ENCODE peak calls at places on chromosomes 7 and 10, in five cellular contexts. Z is K562, U is GM12878, P is HepG2, R is H1. I is an unnamed sample.

GRCh38 chr10:44399478-44400451 is 14.9 kb upstream of the CXCL12 start:
- DNase-seq in Z (no peak), U (no peak), P (no peak), R (no peak), I (no peak)

GRCh38 chr7:29748286-29749099 is 57.8 kb upstream of the WIPF3 start:
- DNase-seq in Z (no peak), U (no peak), P (peak; percentile 38), R (no peak), I (no peak)

GRCh38 chr10:103969436-103969835 is 2.5 kb downstream of the SLK start:
- DNase-seq in Z (no peak), U (no peak), P (no peak), R (no peak), I (no peak)

GRCh38 chr10:12812541-12812940 is 189.0 kb downstream of the CCDC3 start:
- DNase-seq in Z (no peak), U (no peak), P (no peak), R (no peak), I (no peak)

GRCh38 chr7:20624666-20625385 is 9.4 kb downstream of the ABCB5 start:
- DNase-seq in Z (no peak), U (no peak), P (peak; percentile 8), R (no peak), I (no peak)

GRCh38 chr7:92425311-92425947 is 21.9 kb upstream of the GATAD1 start:
- DNase-seq in Z (no peak), U (no peak), P (no peak), R (peak; percentile 60), I (peak; percentile 50)

GRCh38 chr7:123432601-123433000 is 101.8 kb downstream of the IQUB start:
- DNase-seq in Z (no peak), U (no peak), P (no peak), R (no peak), I (no peak)

GRCh38 chr10:50593523-50593922 is 30.2 kb downstream of the SGMS1 start:
- DNase-seq in Z (no peak), U (no peak), P (no peak), R (no peak), I (no peak)

GRCh38 chr10:88080213-88080612 is 216.8 kb downstream of the PTEN start:
- DNase-seq in Z (no peak), U (no peak), P (peak; percentile 69), R (no peak), I (no peak)

GRCh38 chr10:106083572-106083971 is 1080.9 kb downstream of the SORCS1 start:
- DNase-seq in Z (no peak), U (no peak), P (no peak), R (no peak), I (no peak)

GRCh38 chr10:6327906-6328707 is 125.4 kb downstream of the PFKFB3 start:
- DNase-seq in Z (no peak), U (no peak), P (no peak), R (no peak), I (no peak)

GRCh38 chr7:101087334-101088068 is 2.2 kb downstream of the TRIM56 start:
- DNase-seq in Z (no peak), U (no peak), P (no peak), R (no peak), I (no peak)

GRCh38 chr7:101088858-101089529 is 3.7 kb downstream of the TRIM56 start:
- DNase-seq in Z (no peak), U (no peak), P (no peak), R (no peak), I (no peak)

GRCh38 chr7:101081432-101081831 is 3.8 kb upstream of the TRIM56 start:
- DNase-seq in Z (no peak), U (no peak), P (no peak), R (no peak), I (no peak)

GRCh38 chr7:101088069-101088425 is 2.8 kb downstream of the TRIM56 start:
- DNase-seq in Z (no peak), U (no peak), P (no peak), R (no peak), I (no peak)

DNA sequence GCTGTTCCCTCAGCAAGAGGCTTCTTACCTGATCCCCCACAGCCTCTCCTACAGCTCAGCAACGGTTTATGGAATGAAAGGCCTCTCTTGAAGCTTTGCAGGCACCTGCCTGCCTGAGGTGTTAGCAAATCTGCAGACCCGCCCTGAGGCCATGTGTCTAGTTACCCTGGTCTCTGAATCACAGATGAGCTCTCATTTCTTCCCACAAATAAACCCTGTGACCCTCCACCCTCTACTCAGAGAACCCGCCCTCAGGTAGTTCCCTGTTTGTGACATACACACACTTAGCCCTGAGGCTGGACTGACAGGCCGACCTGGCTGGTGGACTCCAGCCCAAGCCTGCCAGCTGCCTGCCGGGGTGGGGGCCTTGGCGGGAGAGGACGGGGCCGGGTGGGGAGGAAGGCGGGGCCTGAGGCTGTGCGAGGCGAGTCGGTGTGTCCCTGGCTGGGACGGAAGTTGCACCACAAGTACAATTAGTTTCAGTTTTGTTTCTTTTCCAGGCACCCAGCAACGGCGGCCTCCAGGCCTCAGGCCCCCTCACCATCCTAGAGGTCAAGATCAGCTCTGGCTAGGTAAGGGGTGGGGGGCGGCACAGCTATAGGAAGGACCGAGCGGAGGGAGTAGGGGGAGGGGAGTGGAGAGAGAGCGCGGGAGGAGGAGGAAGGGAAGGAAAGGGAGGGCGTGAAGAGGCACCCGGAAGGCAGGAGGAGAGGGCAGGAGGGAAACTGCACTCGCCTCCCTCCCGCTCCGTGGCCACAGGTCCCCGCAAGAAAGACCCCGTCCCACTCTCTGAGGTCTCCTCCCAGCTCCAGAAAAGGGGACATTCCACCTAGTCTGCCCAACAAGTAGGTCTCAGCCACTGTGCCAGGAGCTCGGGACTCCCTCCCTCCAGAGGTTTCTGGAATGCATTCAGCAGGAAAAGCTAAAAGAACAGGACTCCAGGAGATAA is at the start of gene TRIM56:
- DNase-seq in Z (peak; percentile 97), U (peak; percentile 49), P (peak; percentile 79), R (peak; percentile 86), I (peak; percentile 83)
- TF ChIP-seq SP1 in Z (no peak), U (no peak), P (no peak), R (no peak), I (peak; percentile 46)

DNA sequence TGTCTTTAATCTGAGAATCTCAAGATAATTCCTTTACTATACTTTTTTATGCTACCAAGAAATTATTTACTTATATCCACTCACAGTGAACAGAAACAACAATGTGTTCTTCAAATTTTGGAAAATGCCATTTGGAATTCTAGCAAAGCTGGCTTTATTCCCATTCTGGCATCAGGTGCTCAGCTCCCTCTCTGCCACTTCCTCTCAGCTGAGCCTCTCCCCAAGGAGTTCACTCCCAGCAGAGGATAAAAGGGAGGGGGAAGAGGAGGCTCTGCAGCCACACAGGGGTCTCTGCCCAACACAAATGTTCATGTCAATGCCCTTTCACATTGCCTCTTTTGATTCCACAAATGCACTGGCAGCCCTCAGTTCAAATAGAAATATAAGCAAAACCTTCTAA is 116.9 kb downstream of the CPEB3 start:
- DNase-seq in Z (no peak), U (no peak), P (no peak), R (no peak), I (no peak)
- TF ChIP-seq USF2 in Z (no peak), U (no peak), P (no peak), R (no peak), I (no peak)

DNA sequence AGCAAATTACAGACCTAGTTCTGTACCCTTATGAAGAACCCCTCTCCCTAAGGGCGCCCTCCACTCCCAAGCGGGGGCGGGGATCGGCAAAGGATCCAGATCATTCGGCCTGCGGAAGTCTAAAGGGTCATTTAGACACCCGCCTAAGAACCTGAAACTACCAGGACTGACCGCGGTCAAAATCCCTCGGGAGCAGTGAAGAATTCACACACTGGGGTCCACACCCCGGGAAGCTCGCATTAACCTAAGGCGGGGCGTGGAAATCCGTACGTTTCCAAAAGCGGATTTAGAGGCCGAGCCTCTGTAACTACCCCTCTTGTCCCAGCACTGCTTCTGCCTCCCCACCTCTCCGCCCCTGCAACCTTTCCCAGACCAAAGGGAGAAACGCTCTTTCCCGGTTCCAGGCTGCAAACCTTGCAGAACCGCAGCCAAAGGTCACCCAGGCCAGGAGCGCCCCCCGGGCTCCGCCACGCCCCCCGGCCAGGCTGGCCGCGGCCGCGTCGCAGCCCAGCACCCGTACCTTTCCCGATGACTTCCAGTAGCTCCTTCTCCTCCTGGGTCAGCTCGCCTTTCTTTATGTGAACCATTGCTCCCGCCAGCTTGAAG is 464 bp downstream of the ANKMY2 start:
- DNase-seq in Z (peak; percentile 46), U (no peak), P (no peak), R (peak; percentile 52), I (peak; percentile 36)
- TF ChIP-seq SP1 in Z (no peak), U (no peak), P (no peak), R (no peak), I (no peak)

DNA sequence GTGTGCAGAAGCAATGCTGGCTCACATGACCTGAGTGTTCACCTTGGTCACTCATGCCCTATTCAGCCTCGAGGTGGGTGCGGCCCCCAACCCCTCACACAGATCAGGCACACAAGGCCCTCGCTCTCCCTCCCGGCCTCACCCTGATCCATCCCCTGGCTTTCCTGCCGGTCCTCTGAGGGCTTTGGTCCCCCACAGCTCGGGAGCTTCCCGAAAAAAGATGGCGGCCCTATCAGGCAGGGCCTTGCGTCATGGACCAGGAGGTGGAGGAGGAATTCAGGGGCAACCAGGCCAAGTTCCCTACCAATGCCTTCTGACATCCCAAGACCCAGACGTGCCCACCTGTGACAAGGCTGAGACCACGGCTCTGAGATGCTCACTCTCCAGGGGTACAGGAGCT is 43.7 kb upstream of the DNAAF5 start:
- DNase-seq in Z (no peak), U (no peak), P (no peak), R (no peak), I (peak; percentile 5)
- TF ChIP-seq USF2 in Z (no peak), U (no peak), P (no peak), R (no peak), I (no peak)

GRCh38 chr7:77691892-77692491 is 4.3 kb upstream of the RSBN1L start:
- DNase-seq in Z (no peak), U (no peak), P (peak; percentile 63), R (no peak), I (no peak)
- TF ChIP-seq SP1 in Z (no peak), U (no peak), P (no peak), R (no peak), I (no peak)

DNA sequence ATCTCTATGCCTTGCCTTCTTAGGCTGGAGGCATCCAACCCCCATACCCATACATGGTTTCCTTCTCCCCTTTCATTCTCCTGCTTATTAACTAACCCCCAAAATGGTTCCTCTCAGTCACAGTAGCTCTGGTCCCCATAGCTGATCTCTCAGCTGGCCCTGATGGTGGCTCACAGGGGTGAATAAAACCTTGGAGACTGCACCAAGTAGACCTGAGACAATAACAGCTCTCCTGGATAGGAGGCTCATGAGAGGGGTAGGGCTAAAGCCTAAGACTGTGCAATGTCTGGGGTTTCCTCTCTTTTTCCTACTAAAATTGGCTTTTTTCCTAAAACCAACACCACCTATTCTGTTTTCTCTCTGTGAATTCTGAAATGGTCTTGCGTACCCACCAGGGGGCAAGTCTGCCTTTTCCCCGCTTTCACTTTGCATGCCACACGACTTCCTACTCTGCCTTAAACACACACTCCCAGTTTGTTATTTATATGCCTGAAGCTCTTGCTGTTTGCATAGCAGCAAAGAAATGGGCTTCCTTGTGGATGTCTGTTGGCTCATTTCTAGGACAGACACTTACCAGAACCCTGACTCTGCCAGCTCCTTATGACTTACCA is 18.4 kb upstream of the PON1 start:
- DNase-seq in Z (no peak), U (no peak), P (peak; percentile 53), R (no peak), I (peak; percentile 18)
- TF ChIP-seq USF2 in Z (no peak), U (no peak), P (no peak), R (no peak), I (no peak)

GRCh38 chr10:124691448-124692435 is 52.4 kb downstream of the FAM53B start:
- DNase-seq in Z (no peak), U (no peak), P (no peak), R (no peak), I (no peak)
- TF ChIP-seq SP1 in Z (no peak), U (no peak), P (no peak), R (no peak), I (no peak)